ENCODE peak calls at places on chromosome 13, in nine cellular contexts. C is IMR-90, O is body of pancreas, Z is ovary, Y is A549, V is lower leg skin, B is heart left ventricle, S is breast epithelium, X is transverse colon. I is an unnamed sample.

GRCh38 chr13:83221256-83221655 is 661.0 kb downstream of the SLITRK1 start:
- DNase-seq in C (no peak), O (no peak), Z (no peak), Y (peak), V (no peak), B (no peak), S (no peak), X (no peak), I (no peak)

GRCh38 chr13:54004026-54004699 is 975.5 kb downstream of the OLFM4 start:
- DNase-seq in C (no peak), O (no peak), Z (no peak), Y (no peak), V (no peak), B (no peak), S (no peak), X (no peak), I (no peak)

GRCh38 chr13:41700790-41701310 is 243.5 kb downstream of the RGCC start:
- DNase-seq in C (peak), O (peak), Z (no peak), Y (peak), V (no peak), B (peak), S (no peak), X (no peak), I (no peak)

GRCh38 chr13:42807866-42808265 is 26.5 kb downstream of the FAM216B start:
- DNase-seq in C (peak), O (no peak), Z (no peak), Y (peak), V (no peak), B (no peak), S (no peak), X (no peak), I (no peak)

GRCh38 chr13:80755925-80756324 is 415.0 kb upstream of the SPRY2 start:
- DNase-seq in C (no peak), O (no peak), Z (no peak), Y (no peak), V (no peak), B (no peak), S (no peak), X (no peak), I (no peak)

GRCh38 chr13:46962286-46962941 is 65.6 kb upstream of the HTR2A start:
- DNase-seq in C (peak), O (no peak), Z (no peak), Y (no peak), V (no peak), B (no peak), S (no peak), X (no peak), I (no peak)

GRCh38 chr13:41313659-41314197 is 2.7 kb downstream of the NAA16 start:
- DNase-seq in C (no peak), O (no peak), Z (no peak), Y (no peak), V (no peak), B (no peak), S (no peak), X (no peak), I (no peak)

GRCh38 chr13:28528848-28529247 is 33.9 kb upstream of the FLT1 start:
- DNase-seq in C (no peak), O (no peak), Z (no peak), Y (no peak), V (no peak), B (no peak), S (no peak), X (no peak), I (no peak)

GRCh38 chr13:98014766-98015165 is 61.3 kb downstream of the IPO5 start:
- DNase-seq in C (peak), O (no peak), Z (no peak), Y (no peak), V (no peak), B (no peak), S (no peak), X (no peak), I (no peak)

GRCh38 chr13:19179916-19180315 is 1.7 kb downstream of the TUBA3C start:
- DNase-seq in C (no peak), O (no peak), Z (no peak), Y (no peak), V (peak), B (no peak), S (no peak), X (no peak), I (peak)

GRCh38 chr13:75704194-75704941 is 68.2 kb downstream of the LMO7 start:
- DNase-seq in C (peak), O (no peak), Z (no peak), Y (peak), V (no peak), B (no peak), S (no peak), X (no peak), I (no peak)

GRCh38 chr13:36752673-36753072 is 66.3 kb upstream of the RFXAP start:
- DNase-seq in C (peak), O (no peak), Z (no peak), Y (no peak), V (no peak), B (no peak), S (no peak), X (no peak), I (no peak)

GRCh38 chr13:84400711-84401110 is 518.4 kb upstream of the SLITRK1 start:
- DNase-seq in C (peak), O (no peak), Z (no peak), Y (no peak), V (no peak), B (no peak), S (no peak), X (no peak), I (no peak)

GRCh38 chr13:104984296-104984818 is 1551.1 kb downstream of the EFNB2 start:
- DNase-seq in C (peak), O (no peak), Z (no peak), Y (no peak), V (peak), B (peak), S (no peak), X (no peak), I (no peak)

GRCh38 chr13:64293923-64294322 is 2878.3 kb upstream of the PCDH20 start:
- DNase-seq in C (peak), O (no peak), Z (no peak), Y (no peak), V (no peak), B (no peak), S (no peak), X (no peak), I (no peak)

GRCh38 chr13:91158015-91158390 is 189.5 kb upstream of the MIR17HG start:
- DNase-seq in C (no peak), O (no peak), Z (no peak), Y (no peak), V (no peak), B (no peak), S (no peak), X (no peak), I (no peak)

GRCh38 chr13:103140001-103140671 is 73.9 kb upstream of the SLC10A2 start:
- DNase-seq in C (no peak), O (no peak), Z (no peak), Y (peak), V (no peak), B (no peak), S (no peak), X (no peak), I (no peak)

GRCh38 chr13:44876782-44877324 is 112.4 kb downstream of the NUFIP1 start:
- DNase-seq in C (no peak), O (no peak), Z (peak), Y (peak), V (no peak), B (no peak), S (no peak), X (no peak), I (no peak)

GRCh38 chr13:99704390-99704789 is 203.1 kb downstream of the TM9SF2 start:
- DNase-seq in C (no peak), O (no peak), Z (no peak), Y (no peak), V (no peak), B (no peak), S (no peak), X (no peak), I (no peak)

GRCh38 chr13:99702687-99703319 is 201.5 kb downstream of the TM9SF2 start:
- DNase-seq in C (no peak), O (no peak), Z (no peak), Y (no peak), V (no peak), B (no peak), S (no peak), X (no peak), I (no peak)

GRCh38 chr13:99700468-99700867 is 199.2 kb downstream of the TM9SF2 start:
- DNase-seq in C (no peak), O (no peak), Z (no peak), Y (no peak), V (no peak), B (no peak), S (no peak), X (no peak), I (no peak)

GRCh38 chr13:99698816-99699099 is 197.5 kb downstream of the TM9SF2 start:
- DNase-seq in C (no peak), O (no peak), Z (no peak), Y (no peak), V (no peak), B (no peak), S (no peak), X (no peak), I (no peak)

GRCh38 chr13:99703908-99704307 is 202.6 kb downstream of the TM9SF2 start:
- DNase-seq in C (no peak), O (no peak), Z (no peak), Y (no peak), V (no peak), B (no peak), S (no peak), X (no peak), I (no peak)
- H3K4me3 ChIP-seq in C (no peak), O (no peak), Z (no peak), Y (no peak), V (no peak), B (no peak), S (no peak), X (no peak), I (no peak)

DNA sequence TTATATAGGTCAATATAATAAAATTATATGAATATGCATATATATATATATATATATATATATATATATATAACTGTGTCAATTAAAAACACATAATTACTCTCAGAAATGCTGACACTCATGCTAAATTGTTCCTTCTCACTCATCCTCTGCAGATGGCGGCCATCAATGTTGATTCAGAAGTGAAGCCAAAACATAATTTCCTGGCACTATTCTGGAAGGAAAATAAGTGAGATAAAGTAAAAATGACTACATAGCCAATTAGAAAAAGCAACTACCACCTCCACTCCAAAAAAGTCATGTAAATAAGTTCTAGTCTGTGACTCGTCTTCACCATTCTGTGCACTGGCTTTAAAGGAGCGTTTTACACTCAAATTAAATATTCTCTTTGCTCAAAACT is 423.3 kb downstream of the EFNB2 start:
- DNase-seq in C (no peak), O (no peak), Z (no peak), Y (no peak), V (no peak), B (no peak), S (no peak), X (no peak), I (no peak)
- TF ChIP-seq POLR2A in C (no peak), O (no peak), Z (no peak), Y (no peak), V (no peak), B (no peak), S (no peak), X (no peak), I (no peak)

DNA sequence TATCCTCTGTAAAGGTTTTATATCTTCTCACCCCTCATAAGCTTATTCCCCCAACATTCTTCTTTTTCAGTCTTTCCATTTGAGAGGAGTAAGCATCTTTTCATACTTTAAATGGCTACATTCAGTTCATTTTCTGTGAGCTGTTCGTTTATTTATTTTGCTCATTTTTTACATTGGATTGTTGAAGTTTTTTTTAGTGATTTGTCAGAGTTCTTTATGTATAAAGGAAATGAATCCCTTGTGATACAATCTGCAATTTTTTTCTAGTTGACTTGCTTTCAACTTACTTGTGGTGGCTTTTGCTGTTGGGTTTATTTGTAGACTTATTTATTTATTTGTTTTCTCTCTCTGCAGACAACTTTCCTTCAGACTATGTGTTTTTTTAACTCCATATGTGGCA is 250.3 kb downstream of the DLEU7 start:
- DNase-seq in C (no peak), O (no peak), Z (no peak), Y (no peak), V (no peak), B (no peak), S (no peak), X (no peak), I (no peak)
- H3K4me3 ChIP-seq in C (no peak), O (no peak), Z (no peak), Y (no peak), V (no peak), B (no peak), S (no peak), X (no peak), I (no peak)

GRCh38 chr13:34127523-34127922 is 309.6 kb downstream of the RFC3 start:
- DNase-seq in C (no peak), O (no peak), Z (no peak), Y (no peak), V (no peak), B (no peak), S (no peak), X (no peak), I (no peak)
- TF ChIP-seq POLR2A in C (no peak), O (no peak), Z (no peak), Y (no peak), V (no peak), B (no peak), S (no peak), X (no peak), I (no peak)

DNA sequence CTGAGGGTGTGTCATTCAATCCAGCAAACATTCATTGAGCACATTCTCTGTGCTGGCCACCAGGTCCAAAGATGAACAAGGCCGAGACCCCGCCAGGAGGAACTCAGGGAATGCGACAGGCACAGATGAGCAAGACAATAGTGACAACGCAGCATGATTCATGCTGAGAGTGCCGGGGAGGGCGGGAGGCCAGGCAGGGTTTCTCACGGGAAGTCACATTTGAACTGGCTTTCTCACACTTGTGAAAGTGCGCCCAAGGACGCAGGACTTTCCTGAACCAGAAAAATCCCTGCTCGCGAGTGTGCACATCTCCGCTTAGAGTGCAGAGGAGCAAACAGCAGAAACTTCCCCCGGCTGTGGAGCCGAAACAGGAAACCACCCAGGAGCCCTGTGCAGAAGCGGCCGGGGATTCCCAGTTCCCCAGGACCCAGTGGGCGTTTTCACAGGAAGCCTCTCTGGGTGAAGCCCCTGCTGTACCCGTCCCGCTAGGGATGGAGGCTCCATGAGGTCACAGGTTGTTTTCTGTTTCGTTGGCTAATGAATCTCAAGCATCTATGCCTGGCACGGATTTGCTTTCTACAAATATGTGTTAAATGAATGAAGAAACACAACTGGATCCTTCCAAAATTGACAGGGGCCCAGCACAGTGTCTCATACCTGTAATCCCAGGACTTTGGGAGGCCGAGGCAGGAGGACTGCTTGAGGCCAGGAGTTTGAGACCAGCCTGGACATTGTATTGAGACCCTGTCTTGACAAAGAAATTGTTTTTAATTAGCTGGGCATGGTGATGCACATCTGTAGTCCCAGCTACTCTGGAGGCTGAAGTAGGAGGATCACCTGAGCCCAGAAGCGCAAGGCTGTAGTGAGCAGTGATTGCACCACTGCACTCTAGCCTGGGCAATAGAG is 68.4 kb upstream of the TM9SF2 start:
- DNase-seq in C (peak), O (peak), Z (peak), Y (peak), V (peak), B (peak), S (peak), X (peak), I (no peak)
- H3K4me3 ChIP-seq in C (no peak), O (no peak), Z (no peak), Y (peak), V (no peak), B (peak), S (peak), X (no peak), I (peak)

GRCh38 chr13:48976677-48977625 is 1.2 kb downstream of the FNDC3A start:
- DNase-seq in C (no peak), O (no peak), Z (no peak), Y (peak), V (no peak), B (no peak), S (no peak), X (peak), I (no peak)

GRCh38 chr13:48973845-48974431 is 1.8 kb upstream of the FNDC3A start:
- DNase-seq in C (no peak), O (no peak), Z (no peak), Y (no peak), V (no peak), B (no peak), S (no peak), X (no peak), I (no peak)

GRCh38 chr13:48975101-48975925 is at the start of gene FNDC3A:
- DNase-seq in C (peak), O (peak), Z (peak), Y (peak), V (peak), B (peak), S (peak), X (peak), I (peak)

GRCh38 chr13:48977973-48978372 is 2.3 kb downstream of the FNDC3A start:
- DNase-seq in C (peak), O (no peak), Z (no peak), Y (no peak), V (no peak), B (no peak), S (no peak), X (no peak), I (no peak)

GRCh38 chr13:48975926-48976676 is 389 bp downstream of the FNDC3A start:
- DNase-seq in C (peak), O (peak), Z (peak), Y (peak), V (peak), B (peak), S (peak), X (peak), I (peak)
- TF ChIP-seq POLR2A in C (peak), O (peak), Z (peak), Y (peak), V (no peak), B (peak), S (peak), X (peak), I (peak)

GRCh38 chr13:110811008-110811720 is 97.7 kb downstream of the ING1 start:
- DNase-seq in C (no peak), O (no peak), Z (no peak), Y (no peak), V (peak), B (no peak), S (no peak), X (no peak), I (no peak)

GRCh38 chr13:110811751-110812110 is 98.2 kb downstream of the ING1 start:
- DNase-seq in C (no peak), O (no peak), Z (no peak), Y (no peak), V (peak), B (no peak), S (no peak), X (no peak), I (no peak)

GRCh38 chr13:110813646-110814624 is 100.4 kb downstream of the ING1 start:
- DNase-seq in C (no peak), O (no peak), Z (no peak), Y (peak), V (peak), B (no peak), S (no peak), X (no peak), I (no peak)

GRCh38 chr13:110812869-110813645 is 99.6 kb downstream of the ING1 start:
- DNase-seq in C (no peak), O (no peak), Z (no peak), Y (no peak), V (peak), B (peak), S (no peak), X (no peak), I (no peak)

DNA sequence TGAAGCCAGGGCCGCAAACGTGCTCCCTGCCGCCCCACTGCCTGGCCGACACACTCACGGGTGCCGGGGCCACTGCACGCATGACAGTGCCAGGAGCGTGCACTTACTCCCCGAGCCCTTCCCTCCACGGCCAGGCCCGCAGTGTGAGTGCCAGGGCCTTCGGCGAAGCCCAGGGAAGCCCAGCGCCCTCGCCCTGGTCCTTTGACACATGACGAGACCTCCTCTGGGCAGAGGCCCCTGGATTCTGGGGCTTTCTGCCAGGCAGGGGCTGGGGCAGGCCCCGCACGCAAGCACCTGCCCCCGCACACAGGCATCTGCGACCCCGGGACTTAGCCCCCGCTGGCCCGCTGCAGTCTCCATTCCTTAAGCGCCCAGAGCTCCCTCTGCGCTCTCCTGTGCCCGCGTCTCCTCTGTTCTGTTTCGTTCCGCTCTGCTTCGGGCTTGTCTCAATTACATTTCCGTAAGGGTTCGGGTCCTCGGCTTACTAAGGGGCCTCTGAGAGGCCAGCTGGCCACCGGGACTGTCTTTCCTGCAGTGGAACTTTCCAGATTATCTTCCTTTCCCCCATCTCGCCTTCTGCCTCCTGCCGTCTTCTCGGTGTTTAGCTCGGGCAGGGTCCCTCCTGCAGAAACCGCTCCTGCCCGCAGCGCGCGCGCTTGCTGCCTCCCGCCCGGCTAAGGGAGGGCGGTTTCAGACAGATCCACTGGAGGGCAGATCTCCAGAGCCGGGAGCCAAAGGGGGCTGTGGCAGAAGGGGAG is 98.8 kb downstream of the ING1 start:
- DNase-seq in C (no peak), O (no peak), Z (no peak), Y (no peak), V (peak), B (no peak), S (no peak), X (no peak), I (no peak)
- H3K4me3 ChIP-seq in C (peak), O (no peak), Z (peak), Y (no peak), V (no peak), B (peak), S (peak), X (no peak), I (peak)

I was measured in esophagus muscularis mucosa.